ENCODE peak calls at places on chromosomes 12 and 14, in nine cellular contexts. R is midbrain, M is NCI-H1092 treated with DMSO at 0.1 percent for 48 hours, A is activated T-cell treated with anti-CD3 and anti-CD28 coated beads for 48 hours, I is naive B cell, Y is T47D, V is HEK293T, H is GM23338, T is HTR-8/SVneo. O is an unnamed sample.

GRCh38 chr14:40318211-40318719 is 886.0 kb upstream of the FBXO33 start:
- DNase-seq in V (no peak), Y (no peak), T (no peak), M (no peak), R (no peak), I (no peak), A (no peak), H (peak), O (no peak)

GRCh38 chr12:124286414-124286813 is 8.5 kb upstream of the RFLNA start:
- DNase-seq in H (no peak), I (no peak), M (no peak), T (no peak), R (peak), A (no peak), V (no peak), Y (no peak), O (no peak)

GRCh38 chr12:24822121-24822899 is 126.6 kb downstream of the BCAT1 start:
- DNase-seq in R (no peak), T (no peak), A (no peak), V (no peak), H (no peak), M (no peak), Y (no peak), I (no peak), O (no peak)

GRCh38 chr14:105034314-105035039 is 13.6 kb upstream of the CDCA4 start:
- DNase-seq in M (no peak), V (no peak), I (no peak), T (no peak), R (no peak), H (no peak), A (no peak), Y (no peak), O (no peak)

GRCh38 chr14:104286496-104286895 is 148.1 kb downstream of the KIF26A start:
- DNase-seq in V (no peak), R (no peak), A (no peak), I (no peak), M (no peak), Y (no peak), H (no peak), T (no peak), O (no peak)

GRCh38 chr12:57590536-57590891 is 478 bp upstream of the PIP4K2C start:
- DNase-seq in I (no peak), H (peak), V (no peak), Y (no peak), A (no peak), T (no peak), M (no peak), R (no peak), O (no peak)

GRCh38 chr14:31229638-31230229 is 22.1 kb upstream of the HECTD1 start:
- DNase-seq in A (no peak), V (peak), H (peak), M (no peak), R (peak), Y (no peak), I (no peak), T (peak), O (peak)

GRCh38 chr12:59649203-59649602 is 53.4 kb downstream of the SLC16A7 start:
- DNase-seq in I (no peak), R (no peak), Y (no peak), M (no peak), T (no peak), V (no peak), H (no peak), A (no peak), O (no peak)

GRCh38 chr12:26271889-26272492 is 76.6 kb downstream of the SSPN start:
- DNase-seq in T (peak), M (no peak), A (no peak), H (no peak), V (no peak), I (no peak), Y (no peak), R (peak), O (no peak)

GRCh38 chr14:103519043-103519836 is 3.4 kb downstream of the CKB start:
- DNase-seq in R (no peak), I (no peak), H (no peak), A (no peak), V (no peak), M (no peak), Y (no peak), T (no peak), O (no peak)

GRCh38 chr14:60643443-60644402 is 5.6 kb downstream of the SIX1 start:
- DNase-seq in H (peak), I (no peak), M (no peak), A (no peak), V (no peak), Y (no peak), R (no peak), T (no peak), O (peak)

GRCh38 chr12:57109207-57110160 is 1.7 kb downstream of the STAT6 start:
- DNase-seq in V (no peak), H (no peak), M (no peak), Y (no peak), T (no peak), I (no peak), R (no peak), A (no peak), O (no peak)

GRCh38 chr14:58488550-58488949 is 61.0 kb downstream of the KIAA0586 start:
- DNase-seq in R (no peak), V (no peak), Y (no peak), M (no peak), A (peak), H (peak), I (no peak), T (peak), O (no peak)

GRCh38 chr14:104184911-104185499 is 46.6 kb downstream of the KIF26A start:
- DNase-seq in R (no peak), V (no peak), H (no peak), M (no peak), A (no peak), I (no peak), T (peak), Y (peak), O (no peak)

GRCh38 chr14:106556665-106557289 is 1030.4 kb downstream of the TMEM121 start:
- DNase-seq in A (peak), M (no peak), H (peak), Y (peak), V (peak), R (no peak), I (peak), T (no peak), O (no peak)

GRCh38 chr12:121033625-121034349 is 5.3 kb downstream of the OASL start:
- DNase-seq in Y (no peak), A (peak), V (no peak), M (no peak), H (no peak), R (no peak), T (peak), I (no peak), O (no peak)